ENCODE peak calls at places on chromosome 5, in four cellular contexts. W, H, Y and Z are unnamed samples.

GRCh38 chr5:103847060-103847459 is 284.5 kb upstream of the NUDT12 start:
- DNase-seq in H (no peak), W (no peak), Y (no peak), Z (no peak)

GRCh38 chr5:151660616-151661015 is 26.1 kb downstream of the SPARC start:
- DNase-seq in Y (peak), H (no peak), W (no peak), Z (no peak)

GRCh38 chr5:19795218-19795617 is 192.8 kb downstream of the CDH18 start:
- DNase-seq in Y (no peak), H (no peak), W (no peak), Z (no peak)

GRCh38 chr5:124180523-124181461 is 565.6 kb downstream of the ZNF608 start:
- DNase-seq in Y (no peak), W (no peak), H (no peak), Z (no peak)

GRCh38 chr5:133294380-133294779 is 242.6 kb downstream of the HSPA4 start:
- DNase-seq in W (no peak), Y (no peak), H (no peak), Z (no peak)

GRCh38 chr5:125440905-125441304 is 694.5 kb upstream of the ZNF608 start:
- DNase-seq in H (no peak), W (no peak), Y (no peak), Z (no peak)

GRCh38 chr5:123086376-123087055 is 2.5 kb upstream of the PRDM6 start:
- DNase-seq in H (no peak), W (no peak), Y (no peak), Z (no peak)

GRCh38 chr5:4058899-4059298 is 463.3 kb downstream of the IRX1 start:
- DNase-seq in Y (no peak), W (no peak), H (no peak), Z (no peak)

GRCh38 chr5:123119334-123119986 is 30.4 kb downstream of the PRDM6 start:
- DNase-seq in H (no peak), Y (no peak), W (no peak), Z (no peak)

GRCh38 chr5:96014395-96014794 is 52.7 kb upstream of the ELL2 start:
- DNase-seq in W (no peak), H (no peak), Y (no peak), Z (no peak)

GRCh38 chr5:138459311-138459710 is 6.0 kb upstream of the EGR1 start:
- DNase-seq in W (peak), H (peak), Y (peak), Z (peak)

GRCh38 chr5:674630-675011 is 18.5 kb downstream of the TPPP start:
- DNase-seq in H (no peak), Y (no peak), W (no peak), Z (no peak)

GRCh38 chr5:78591227-78591626 is 57.3 kb downstream of the LHFPL2 start:
- DNase-seq in H (no peak), W (no peak), Y (peak), Z (no peak)

GRCh38 chr5:15612915-15613635 is 113.1 kb downstream of the FBXL7 start:
- DNase-seq in W (no peak), H (no peak), Y (no peak), Z (no peak)

GRCh38 chr5:54302267-54302687 is 8.1 kb downstream of the ARL15 start:
- DNase-seq in Y (no peak), H (no peak), W (no peak), Z (no peak)

GRCh38 chr5:103667068-103667467 is 104.5 kb upstream of the NUDT12 start:
- DNase-seq in Y (peak), H (no peak), W (no peak), Z (no peak)

GRCh38 chr5:44807269-44807668 is 1.5 kb upstream of the MRPS30 start:
- DNase-seq in W (no peak), Y (no peak), H (no peak), Z (no peak)

GRCh38 chr5:150763023-150763793 is 4.4 kb upstream of the DCTN4 start:
- DNase-seq in Y (peak), W (no peak), H (no peak), Z (no peak)

GRCh38 chr5:139652788-139653241 is 4.7 kb downstream of the CXXC5 start:
- DNase-seq in Y (no peak), W (no peak), H (no peak), Z (no peak)

GRCh38 chr5:1525624-1525985 is 1.8 kb upstream of the LPCAT1 start:
- DNase-seq in Y (no peak), H (no peak), W (no peak), Z (no peak)

GRCh38 chr5:15234366-15234765 is 265.6 kb upstream of the FBXL7 start:
- DNase-seq in Y (no peak), H (no peak), W (no peak), Z (no peak)

GRCh38 chr5:168726342-168726741 is 147.2 kb upstream of the PANK3 start:
- DNase-seq in Y (no peak), W (no peak), H (no peak), Z (no peak)

GRCh38 chr5:41223962-41224361 is 10.6 kb upstream of the C6 start:
- DNase-seq in H (no peak), Y (no peak), W (no peak), Z (no peak)

GRCh38 chr5:79829260-79829659 is 139.6 kb downstream of the CMYA5 start:
- DNase-seq in W (no peak), Y (no peak), H (no peak), Z (no peak)

GRCh38 chr5:160463775-160464465 is 42.3 kb downstream of the PTTG1 start:
- DNase-seq in H (no peak), W (no peak), Y (peak), Z (no peak)

GRCh38 chr5:130652178-130652577 is 512.9 kb downstream of the HINT1 start:
- DNase-seq in Y (no peak), W (no peak), H (no peak), Z (no peak)

GRCh38 chr5:69341520-69342161 is 9.0 kb upstream of the CCDC125 start:
- DNase-seq in H (no peak), W (no peak), Y (no peak), Z (no peak)

GRCh38 chr5:180161420-180162303 is 47.3 kb downstream of the RASGEF1C start:
- DNase-seq in H (no peak), W (no peak), Y (no peak), Z (no peak)